ENCODE peak calls at places on chromosomes 12 and 14, in four cellular contexts. Z, X, C and U are unnamed samples. For H3K4me1, the result is how much of the 10 kb centered on the place peaks cover.

GRCh38 chr14:75549169-75549568 is 26.9 kb downstream of the BATF start:
- DNase-seq in X (no peak), Z (no peak), C (no peak), U (no peak)

GRCh38 chr12:75571651-75572050 is 60.2 kb upstream of the KRR1 start:
- DNase-seq in X (no peak), C (no peak), Z (no peak), U (no peak)

GRCh38 chr14:53391631-53392030 is 238.5 kb upstream of the DDHD1 start:
- DNase-seq in Z (no peak), C (no peak), X (no peak), U (no peak)

GRCh38 chr14:58107947-58108552 is 44.0 kb downstream of the ARMH4 start:
- DNase-seq in C (peak), Z (no peak), X (peak), U (peak)

GRCh38 chr12:124625867-124626675 is 58.7 kb upstream of the NCOR2 start:
- DNase-seq in X (peak), C (peak), Z (no peak), U (peak)

GRCh38 chr12:125092108-125092871 is 27.1 kb downstream of the AACS start:
- DNase-seq in C (no peak), Z (no peak), X (no peak), U (no peak)

GRCh38 chr12:119089668-119090013 is 89.1 kb upstream of the HSPB8 start:
- DNase-seq in C (no peak), X (no peak), Z (no peak), U (no peak)

GRCh38 chr12:110780448-110780847 is 37.8 kb upstream of the PPP1CC start:
- DNase-seq in C (no peak), X (no peak), Z (no peak), U (no peak)

GRCh38 chr14:101925152-101925551 is 39.2 kb upstream of the DYNC1H1 start:
- DNase-seq in X (no peak), C (no peak), Z (no peak), U (no peak)

GRCh38 chr12:48965447-48965846 is 6.1 kb downstream of the WNT10B start:
- DNase-seq in C (no peak), Z (peak), X (no peak), U (no peak)

GRCh38 chr12:13328535-13328934 is 132.0 kb downstream of the EMP1 start:
- DNase-seq in C (no peak), Z (no peak), X (no peak), U (no peak)

GRCh38 chr12:1932264-1932777 is 13.9 kb upstream of the CACNA2D4 start:
- DNase-seq in Z (no peak), C (no peak), X (no peak), U (no peak)

GRCh38 chr12:106223485-106224391 is 24.1 kb downstream of the CKAP4 start:
- DNase-seq in Z (no peak), X (peak), C (peak), U (peak)

GRCh38 chr12:130079254-130079653 is 83.0 kb upstream of the FZD10 start:
- DNase-seq in C (no peak), X (no peak), Z (no peak), U (no peak)

GRCh38 chr14:77322951-77323350 is 2.1 kb downstream of the GSTZ1 start:
- DNase-seq in Z (no peak), C (no peak), X (no peak), U (no peak)

GRCh38 chr14:105894978-105895881 is 368.8 kb downstream of the TMEM121 start:
- DNase-seq in Z (no peak), X (peak), C (no peak), U (no peak)

GRCh38 chr12:64672925-64673409 is 62.7 kb downstream of the RASSF3 start:
- DNase-seq in Z (no peak), C (peak), X (no peak), U (no peak)

GRCh38 chr12:77352941-77353340 is 287.6 kb upstream of the E2F7 start:
- DNase-seq in C (no peak), X (no peak), Z (no peak), U (no peak)

GRCh38 chr12:98901189-98901588 is 256.1 kb downstream of the APAF1 start:
- DNase-seq in C (no peak), X (no peak), Z (no peak), U (no peak)

GRCh38 chr14:49972840-49973239 is 80.0 kb downstream of the ARF6 start:
- DNase-seq in X (no peak), Z (no peak), C (peak), U (peak)

GRCh38 chr12:106769078-106769477 is 5.4 kb upstream of the RIC8B start:
- DNase-seq in X (no peak), C (peak), Z (peak), U (peak)

GRCh38 chr12:80321653-80322052 is 122.4 kb upstream of the PTPRQ start:
- DNase-seq in Z (no peak), C (peak), X (no peak), U (no peak)

GRCh38 chr14:104383931-104384775 is 195.4 kb upstream of the C14orf180 start:
- DNase-seq in C (no peak), X (no peak), Z (no peak), U (no peak)

GRCh38 chr12:42023733-42024494 is 120.8 kb downstream of the GXYLT1 start:
- DNase-seq in Z (peak), X (peak), C (peak), U (peak)

GRCh38 chr14:65502676-65503124 is 90.2 kb downstream of the FUT8 start:
- DNase-seq in C (no peak), Z (no peak), X (no peak), U (no peak)

GRCh38 chr12:88207921-88208640 is 66.0 kb downstream of the TMTC3 start:
- DNase-seq in X (no peak), C (no peak), Z (no peak), U (no peak)

GRCh38 chr12:65960820-65961691 is 136.8 kb downstream of the HMGA2 start:
- DNase-seq in C (peak), X (no peak), Z (no peak), U (no peak)

GRCh38 chr12:66688836-66689439 is 10.1 kb upstream of the GRIP1 start:
- DNase-seq in X (no peak), C (peak), Z (peak), U (peak)

GRCh38 chr12:62484234-62484633 is 17.6 kb downstream of the MON2 start:
- DNase-seq in X (no peak), C (no peak), Z (no peak), U (no peak)

GRCh38 chr12:113299619-113300237 is 35.2 kb downstream of the SLC8B1 start:
- DNase-seq in C (peak), Z (peak), X (peak), U (peak)

GRCh38 chr12:116382456-116382902 is 105.0 kb upstream of the MED13L start:
- DNase-seq in Z (no peak), C (no peak), X (no peak), U (peak)

GRCh38 chr12:13941258-13942249 is 39.8 kb downstream of the GRIN2B start:
- DNase-seq in X (peak), C (peak), Z (peak), U (peak)

GRCh38 chr14:31286456-31287293 is 79.1 kb upstream of the HECTD1 start:
- DNase-seq in C (peak), X (peak), Z (peak), U (peak)

GRCh38 chr14:106564058-106564643 is 1037.8 kb downstream of the TMEM121 start:
- DNase-seq in C (peak), X (peak), Z (no peak), U (peak)

GRCh38 chr14:100025111-100025510 is 40.1 kb upstream of the EVL start:
- DNase-seq in Z (peak), X (peak), C (peak), U (peak)

GRCh38 chr12:9064815-9065606 is 50.7 kb downstream of the A2M start:
- DNase-seq in X (no peak), C (peak), Z (peak), U (peak)

GRCh38 chr14:61344437-61345143 is 23.2 kb downstream of the PRKCH start:
- DNase-seq in X (no peak), Z (no peak), C (no peak), U (no peak)

GRCh38 chr14:77279719-77280118 is 8.7 kb upstream of the NGB start:
- DNase-seq in X (no peak), Z (no peak), C (no peak), U (no peak)

GRCh38 chr14:98513558-98513957 is 758.4 kb downstream of the BCL11B start:
- DNase-seq in C (no peak), Z (no peak), X (no peak), U (no peak)

GRCh38 chr12:28086521-28086920 is 103.7 kb upstream of the CCDC91 start:
- DNase-seq in X (no peak), C (no peak), Z (no peak), U (no peak)

DNA sequence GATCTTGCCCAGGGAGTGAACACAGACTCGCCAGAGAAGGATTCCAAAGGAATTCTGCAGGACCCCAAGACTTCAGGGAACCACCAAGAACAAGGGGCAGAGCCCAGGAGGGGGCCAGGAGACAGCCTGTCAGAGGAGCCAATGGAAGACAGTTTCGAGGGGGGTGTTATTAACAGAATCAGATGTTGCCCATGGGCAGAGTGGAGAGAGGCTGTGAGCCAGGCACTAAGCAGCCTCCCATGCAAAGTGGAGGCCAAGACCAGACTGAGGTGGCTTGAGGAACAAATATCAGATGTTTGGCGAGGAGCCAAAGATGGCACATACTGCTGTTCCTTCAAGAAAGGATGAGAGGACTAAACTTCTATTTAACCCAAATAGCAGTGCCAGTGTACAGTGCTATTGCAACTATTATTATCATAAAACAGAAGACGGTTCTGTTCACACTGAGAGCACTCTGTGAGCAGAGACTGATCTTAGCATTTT is 12.6 kb downstream of the APPL2 start:
- DNase-seq in Z (no peak), C (no peak), X (no peak), U (no peak)
- H3K4me1 ChIP-seq in Z (under half), C (under half), X (under half), U (under half)

DNA sequence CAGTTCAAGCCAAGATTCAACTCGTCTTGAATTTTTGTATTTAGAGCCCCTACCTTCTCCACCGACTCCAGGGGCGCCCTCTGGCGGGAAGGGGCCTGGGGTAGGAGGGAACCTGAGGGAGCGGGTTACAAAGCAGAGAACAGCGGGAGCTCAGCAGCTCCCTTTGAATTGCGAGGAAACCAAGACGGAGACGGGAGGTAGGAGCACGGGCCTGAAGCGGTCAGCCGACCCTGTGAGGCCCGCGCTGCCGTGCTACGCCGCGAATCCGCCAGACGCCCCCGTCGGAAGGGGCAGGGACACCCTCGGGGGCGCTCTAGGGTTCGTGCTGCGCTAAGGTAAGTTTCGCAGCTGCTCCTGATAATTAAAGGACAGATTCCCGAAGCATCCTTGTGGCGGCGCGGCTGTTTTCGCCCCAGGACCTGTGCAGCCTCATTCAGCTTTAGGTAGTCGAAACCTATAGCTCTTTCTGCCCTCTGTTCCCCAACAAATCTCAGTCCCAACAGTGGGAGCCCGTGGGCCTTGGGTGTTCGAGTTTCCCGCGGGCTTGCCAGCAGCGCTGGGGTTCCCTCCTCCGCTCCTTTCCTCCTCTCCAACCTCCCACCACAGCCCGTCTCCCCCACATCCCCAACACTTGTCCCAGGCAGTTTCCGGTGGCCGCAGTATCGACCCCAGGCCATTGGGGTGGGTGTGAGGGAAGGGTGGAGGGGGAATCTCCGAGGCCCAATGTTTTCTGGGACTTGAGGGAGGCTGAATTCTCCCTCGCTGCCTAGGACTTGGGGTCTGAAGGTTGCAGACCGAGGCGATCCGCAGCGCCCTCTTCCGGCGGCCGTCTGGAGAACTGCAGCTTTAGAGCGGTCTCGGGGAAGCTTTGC is 5.1 kb upstream of the NKX2-1 start:
- DNase-seq in X (peak), Z (peak), C (peak), U (peak)
- TF ChIP-seq JUN in X (no peak), Z (no peak), C (no peak), U (no peak)

GRCh38 chr12:93818488-93819047 is 141.4 kb downstream of the CRADD start:
- DNase-seq in X (no peak), C (no peak), Z (no peak), U (no peak)

GRCh38 chr12:93819048-93819491 is 141.9 kb downstream of the CRADD start:
- DNase-seq in C (no peak), X (no peak), Z (no peak), U (no peak)

GRCh38 chr12:93813181-93813580 is 136.0 kb downstream of the CRADD start:
- DNase-seq in Z (no peak), X (no peak), C (no peak), U (no peak)

GRCh38 chr12:93812616-93813015 is 135.4 kb downstream of the CRADD start:
- DNase-seq in X (no peak), Z (no peak), C (no peak), U (no peak)

DNA sequence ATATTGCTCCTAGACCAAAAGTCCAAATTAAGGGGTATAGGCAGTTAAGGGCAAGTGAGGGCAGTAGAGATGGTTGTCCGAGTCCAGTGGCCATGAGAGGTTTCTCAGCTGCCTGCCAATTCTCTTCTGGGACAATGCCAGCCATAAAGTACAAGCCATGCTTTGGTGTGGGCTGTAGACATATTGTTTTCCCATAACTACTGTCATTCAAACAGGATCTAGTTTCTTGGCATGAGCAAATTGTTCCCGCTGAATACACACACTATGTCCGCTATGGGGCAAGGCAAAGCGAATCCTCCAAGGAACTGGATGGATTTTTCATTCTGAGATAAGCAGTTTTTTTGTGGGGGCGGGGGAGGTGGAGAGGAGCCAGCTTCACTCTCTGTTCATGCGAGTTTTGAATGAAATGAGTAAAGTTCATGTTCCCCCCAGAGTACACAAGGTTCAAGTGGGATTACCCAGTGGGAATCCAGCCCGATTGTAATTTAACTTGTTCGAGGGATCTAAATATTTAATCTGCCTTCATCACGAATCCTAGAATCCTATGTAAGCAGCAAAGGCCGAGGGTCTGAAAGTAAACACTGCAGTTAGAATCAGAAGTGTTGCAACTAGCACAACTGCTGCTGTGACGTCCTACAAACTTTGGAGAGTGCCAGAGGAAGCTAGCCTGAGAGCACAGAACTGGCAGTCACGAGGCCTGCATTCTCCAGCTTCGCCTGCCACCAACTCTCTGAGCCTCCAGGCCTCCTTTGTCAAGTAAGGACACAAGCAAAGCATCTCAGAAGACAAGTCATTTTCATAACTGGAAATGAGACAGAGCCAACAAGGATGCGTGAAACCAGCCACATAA is 137.0 kb downstream of the CRADD start:
- DNase-seq in Z (no peak), C (peak), X (no peak), U (no peak)
- TF ChIP-seq EP300 in Z (no peak), C (no peak), X (no peak), U (no peak)

GRCh38 chr14:23464700-23465099 is 4.8 kb upstream of the NGDN start:
- DNase-seq in X (no peak), Z (no peak), C (no peak), U (no peak)
- H3K4me1 ChIP-seq in X (under half), Z (under half), C (under half), U (under half)

DNA sequence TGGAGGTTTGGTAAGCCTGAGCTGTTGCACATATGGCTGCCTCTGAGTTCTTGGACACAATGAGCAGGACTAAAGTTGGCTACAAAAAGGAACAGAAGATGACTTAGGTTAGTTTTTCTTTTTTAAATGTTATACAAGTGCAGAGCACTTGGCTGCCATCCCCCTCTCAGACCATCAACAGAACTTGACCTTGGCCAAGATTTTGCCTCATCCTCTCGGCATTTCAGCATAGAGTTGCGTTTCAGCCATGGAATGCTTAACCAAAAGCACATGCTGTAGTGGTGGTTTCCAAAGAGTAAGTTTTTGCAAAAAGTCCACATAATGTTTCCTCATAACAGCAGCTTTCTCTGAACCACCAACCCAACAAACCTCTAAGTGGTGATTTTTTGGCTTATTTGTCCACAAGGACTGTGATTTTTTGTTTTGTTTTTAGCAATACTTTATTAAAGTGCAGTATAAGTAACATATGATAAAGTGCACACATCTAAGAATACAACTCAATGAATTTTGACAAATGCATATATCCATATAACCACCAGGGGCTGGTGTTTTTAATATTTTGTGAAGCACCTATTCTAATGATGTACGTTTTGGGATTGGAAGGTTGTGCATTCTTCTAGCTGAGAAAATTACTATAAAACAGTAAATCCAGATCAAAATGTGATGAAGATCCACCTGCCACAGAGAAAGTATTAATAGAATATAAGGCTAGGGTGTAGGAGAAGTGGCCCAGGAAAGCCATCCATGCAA is 12.1 kb upstream of the GALNT16 start:
- DNase-seq in Z (no peak), C (no peak), X (no peak), U (no peak)
- TF ChIP-seq JUN in Z (no peak), C (no peak), X (no peak), U (no peak)

DNA sequence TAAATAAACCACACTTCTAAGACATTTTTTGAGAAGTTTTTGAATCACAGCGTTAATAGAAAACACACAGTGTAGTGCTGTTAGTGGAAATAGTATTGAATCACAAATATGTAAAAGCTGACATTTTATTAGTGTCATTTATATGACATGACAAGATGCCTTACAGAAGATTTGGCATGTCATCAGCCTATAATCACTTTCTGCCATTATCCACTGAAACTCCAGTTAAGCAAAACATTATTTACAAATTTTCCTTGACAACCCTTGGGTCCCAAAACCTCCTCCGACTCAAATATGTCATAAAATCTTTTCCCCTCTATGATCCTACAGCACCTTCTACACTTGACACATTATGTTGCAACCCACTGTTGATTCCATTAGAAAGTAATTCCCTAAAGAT is 376.9 kb upstream of the LRFN5 start:
- DNase-seq in C (no peak), Z (no peak), X (no peak), U (no peak)
- TF ChIP-seq EP300 in C (no peak), Z (no peak), X (no peak), U (no peak)

GRCh38 chr14:60276347-60276746 is 27.3 kb downstream of the PPM1A start:
- DNase-seq in X (no peak), Z (no peak), C (no peak), U (no peak)
- H3K4me1 ChIP-seq in X (under half), Z (under half), C (half or more), U (under half)